ENCODE peak calls at places on chromosomes 11 and 22, in ten cellular contexts. X is activated CD4-positive, alpha-beta T cell treated with anti-CD3 and anti-CD28 coated beads, Interleukin-2, amount 10 ng/mL, durations not matched to agents 24 days and 14 days; T is progenitor cell of endocrine pancreas; H is A549; U is GM23338; Q is mesenteric fat pad; J is stimulated activated CD8-positive, alpha-beta memory T cell treated with anti-CD3 and anti-CD28 coated beads, Interleukin-12 subunit alpha, Interleukin-12 subunit beta, amount 100 ng/mL, for 1 hour; V is EL; L is NCI-H1417; G is fibroblast of mammary gland. K is an unnamed sample.
A peak's percentile ranks its signal among the peaks of the same experiment; 100 is the strongest.

GRCh38 chr22:35601743-35602633 is 15.1 kb downstream of the MB start:
- DNase-seq in L (no peak), T (no peak), H (peak; percentile 43), X (no peak), Q (no peak), G (peak; percentile 74), V (peak; percentile 79), U (no peak), J (no peak), K (peak; percentile 97)

GRCh38 chr11:27357250-27357649 is 5.8 kb downstream of the CCDC34 start:
- DNase-seq in X (no peak), Q (no peak), V (no peak), J (no peak), H (no peak), U (no peak), T (no peak), L (peak; percentile 17), G (no peak), K (no peak)

GRCh38 chr11:5288912-5289525 is 12.7 kb downstream of the OR51B4 start:
- DNase-seq in J (no peak), U (no peak), L (no peak), T (no peak), V (peak; percentile 53), X (no peak), Q (no peak), H (no peak), G (peak; percentile 19), K (peak; percentile 57)

GRCh38 chr11:14645247-14645912 is 1.8 kb downstream of the PDE3B start:
- DNase-seq in X (peak; percentile 67), L (peak; percentile 43), H (no peak), T (no peak), G (peak; percentile 40), U (no peak), Q (no peak), V (peak; percentile 22), J (no peak), K (peak; percentile 32)

GRCh38 chr11:134178275-134178674 is 45.5 kb downstream of the NCAPD3 start:
- DNase-seq in G (no peak), L (no peak), U (no peak), Q (no peak), X (no peak), T (no peak), J (no peak), H (no peak), V (no peak), K (no peak)

GRCh38 chr11:76238551-76238950 is 32.2 kb upstream of the WNT11 start:
- DNase-seq in V (no peak), X (no peak), J (no peak), T (no peak), U (no peak), Q (no peak), L (no peak), H (no peak), G (no peak), K (no peak)

GRCh38 chr11:11583801-11584445 is 37.9 kb downstream of the GALNT18 start:
- DNase-seq in T (no peak), X (no peak), L (no peak), V (no peak), J (no peak), Q (no peak), U (no peak), H (no peak), G (no peak), K (no peak)

GRCh38 chr11:65403607-65404121 is 17.2 kb downstream of the FRMD8 start:
- DNase-seq in T (no peak), U (no peak), J (no peak), L (no peak), H (no peak), G (no peak), X (no peak), V (no peak), Q (no peak), K (no peak)

GRCh38 chr11:134830312-134830711 is 418.3 kb upstream of the B3GAT1 start:
- DNase-seq in J (no peak), Q (no peak), X (no peak), L (no peak), T (no peak), U (no peak), G (no peak), V (no peak), H (no peak), K (no peak)

GRCh38 chr11:57568330-57568766 is 876 bp upstream of the UBE2L6 start:
- DNase-seq in V (peak; percentile 80), T (no peak), J (peak; percentile 85), G (peak; percentile 80), H (no peak), U (peak; percentile 93), Q (no peak), X (peak; percentile 97), L (peak; percentile 73), K (peak; percentile 76)

GRCh38 chr22:46087816-46088277 is 62.5 kb upstream of the PPARA start:
- DNase-seq in U (no peak), J (no peak), V (peak; percentile 92), Q (no peak), L (peak; percentile 56), X (no peak), G (peak; percentile 93), H (peak; percentile 67), T (no peak), K (peak; percentile 79)

GRCh38 chr22:21982338-21982965 is at the start of gene TOP3B:
- DNase-seq in H (peak; percentile 75), J (peak; percentile 66), V (peak; percentile 75), T (peak; percentile 59), X (peak; percentile 95), L (peak; percentile 71), Q (peak; percentile 97), G (peak; percentile 71), U (peak; percentile 88), K (peak; percentile 82)

GRCh38 chr11:61922539-61922938 is 5.2 kb upstream of the RAB3IL1 start:
- DNase-seq in X (no peak), J (no peak), Q (peak; percentile 90), V (peak; percentile 68), U (no peak), H (no peak), G (peak; percentile 91), L (no peak), T (peak; percentile 5), K (no peak)

GRCh38 chr22:41825376-41825775 is 7.5 kb upstream of the SREBF2 start:
- DNase-seq in L (no peak), Q (no peak), G (peak; percentile 42), U (no peak), X (no peak), V (no peak), H (no peak), J (no peak), T (no peak), K (no peak)

GRCh38 chr22:23548501-23549197 is 31.4 kb downstream of the IGLL1 start:
- DNase-seq in L (no peak), U (no peak), X (no peak), V (no peak), T (no peak), H (no peak), J (no peak), Q (peak; percentile 72), G (no peak), K (no peak)

GRCh38 chr22:20422965-20423635 is 14.5 kb downstream of the SCARF2 start:
- DNase-seq in G (no peak), H (no peak), J (no peak), X (no peak), U (no peak), V (no peak), T (no peak), L (no peak), Q (no peak), K (no peak)

GRCh38 chr11:46134061-46134460 is 12.8 kb upstream of the PHF21A start:
- DNase-seq in U (no peak), T (no peak), H (no peak), J (no peak), G (no peak), V (no peak), Q (no peak), L (no peak), X (no peak), K (no peak)

GRCh38 chr11:92663539-92663938 is 305.9 kb upstream of the MTNR1B start:
- DNase-seq in T (no peak), V (peak; percentile 70), J (no peak), U (no peak), H (no peak), Q (no peak), X (no peak), G (no peak), L (no peak), K (peak; percentile 13)

GRCh38 chr11:132539590-132540368 is 992.5 kb downstream of the OPCML start:
- DNase-seq in V (no peak), L (no peak), J (no peak), T (no peak), G (no peak), H (no peak), Q (no peak), U (no peak), X (no peak), K (no peak)

GRCh38 chr11:16086229-16086628 is 270.1 kb downstream of the SOX6 start:
- DNase-seq in L (no peak), Q (no peak), G (no peak), U (peak; percentile 6), T (no peak), H (no peak), J (no peak), V (no peak), X (no peak), K (peak; percentile 7)

GRCh38 chr11:26599421-26599820 is 27.4 kb upstream of the MUC15 start:
- DNase-seq in H (peak; percentile 32), G (peak; percentile 90), T (no peak), L (no peak), V (no peak), U (no peak), X (no peak), J (no peak), Q (no peak), K (no peak)

GRCh38 chr11:106152013-106152412 is 74.6 kb downstream of the AASDHPPT start:
- DNase-seq in V (peak; percentile 42), T (no peak), L (no peak), X (no peak), H (no peak), Q (no peak), G (peak; percentile 34), U (peak; percentile 51), J (no peak), K (peak; percentile 35)

GRCh38 chr11:115765803-115766239 is 261.6 kb upstream of the CADM1 start:
- DNase-seq in T (no peak), X (no peak), U (no peak), J (no peak), V (peak; percentile 61), H (peak; percentile 2), Q (no peak), L (no peak), G (no peak), K (no peak)

GRCh38 chr11:94046796-94047195 is 25.6 kb downstream of the HEPHL1 start:
- DNase-seq in J (no peak), L (no peak), G (no peak), Q (no peak), V (no peak), U (no peak), X (peak; percentile 5), H (no peak), T (no peak), K (no peak)

K was measured in kidney tubule cell.